ENCODE peak calls at places on chromosomes 2 and 18, in five cellular contexts. P is ovary, J is thyroid gland, Z is left ventricle myocardium inferior, N is neural progenitor cell. L is an unnamed sample.

GRCh38 chr2:120758181-120759048 is 22.7 kb downstream of the GLI2 start:
- DNase-seq in P (peak; percentile 87), J (no peak), Z (peak; percentile 73), N (peak; percentile 64), L (peak; percentile 89)

GRCh38 chr18:30486856-30487255 is 555.7 kb downstream of the DSC3 start:
- DNase-seq in P (no peak), J (no peak), Z (no peak), N (no peak), L (no peak)

GRCh38 chr2:69113627-69114026 is 100.6 kb downstream of the ANTXR1 start:
- DNase-seq in P (no peak), J (no peak), Z (no peak), N (no peak), L (no peak)

GRCh38 chr18:8538935-8539334 is 70.3 kb upstream of the RAB12 start:
- DNase-seq in P (no peak), J (no peak), Z (no peak), N (no peak), L (no peak)

GRCh38 chr2:58291726-58292430 is 50.8 kb upstream of the FANCL start:
- DNase-seq in P (no peak), J (no peak), Z (no peak), N (no peak), L (no peak)

GRCh38 chr2:225616848-225617247 is 217.3 kb downstream of the NYAP2 start:
- DNase-seq in P (no peak), J (no peak), Z (no peak), N (no peak), L (no peak)

GRCh38 chr18:26865557-26865956 is at the start of gene AQP4:
- DNase-seq in P (no peak), J (peak; percentile 86), Z (peak; percentile 45), N (peak; percentile 44), L (no peak)

GRCh38 chr2:18552351-18553077 is 7.9 kb downstream of the RDH14 start:
- DNase-seq in P (no peak), J (no peak), Z (no peak), N (no peak), L (no peak)

GRCh38 chr2:119647440-119648169 is 31.4 kb upstream of the TMEM177 start:
- DNase-seq in P (no peak), J (no peak), Z (no peak), N (no peak), L (no peak)

GRCh38 chr2:17104454-17104853 is 413.8 kb downstream of the RAD51AP2 start:
- DNase-seq in P (no peak), J (no peak), Z (no peak), N (no peak), L (no peak)

GRCh38 chr18:48937869-48938750 is 12.7 kb downstream of the SMAD7 start:
- DNase-seq in P (no peak), J (no peak), Z (no peak), N (no peak), L (no peak)

GRCh38 chr2:143611336-143611735 is 482.1 kb downstream of the ARHGAP15 start:
- DNase-seq in P (no peak), J (no peak), Z (no peak), N (no peak), L (no peak)
- TF ChIP-seq CTCF in P (no peak), J (no peak), Z (no peak), N (no peak), L (no peak)

DNA sequence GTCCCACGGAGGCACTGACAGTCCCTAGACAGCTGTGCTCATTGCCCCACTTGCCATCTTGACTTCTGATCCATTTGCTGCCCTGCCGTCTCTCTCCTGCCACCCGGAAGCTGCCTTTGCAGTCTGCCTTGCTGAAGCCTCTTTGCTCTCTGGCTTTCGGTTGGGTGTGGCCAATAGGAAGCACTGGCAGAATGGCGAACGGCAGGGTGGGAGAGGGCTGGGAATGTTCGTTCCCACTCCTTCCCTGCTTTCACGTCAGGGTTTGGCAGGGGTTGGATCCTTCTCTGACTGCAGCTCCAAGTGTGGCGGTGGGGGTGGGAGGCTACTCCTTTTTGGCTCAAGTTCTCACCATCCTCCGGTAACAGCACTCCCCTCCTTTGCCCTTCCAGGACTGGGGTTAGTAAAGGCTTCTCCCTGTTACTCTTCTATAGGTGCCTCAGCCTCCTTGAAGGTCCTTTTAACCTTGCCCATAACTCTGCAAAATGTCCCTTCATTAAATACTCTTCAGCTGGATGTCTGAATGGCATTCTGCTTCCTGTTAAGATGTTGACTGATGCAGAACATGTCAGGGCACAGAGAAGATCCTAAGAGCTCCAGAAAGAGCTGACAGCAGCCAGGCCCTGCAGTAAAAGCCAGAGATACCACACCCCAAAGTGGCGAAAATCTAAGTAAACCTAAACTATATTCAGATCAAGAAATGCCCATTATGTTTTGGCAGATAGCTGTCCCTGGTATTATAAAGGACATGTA is 299.6 kb downstream of the CDCA7 start:
- DNase-seq in P (no peak), J (no peak), Z (no peak), N (no peak), L (no peak)
- H3K4me1 ChIP-seq in P (no peaks in the 10 kb centered on the region), J (no peaks in the 10 kb centered on the region), Z (no peaks in the 10 kb centered on the region), N (peaks cover 31% of the 10 kb centered on the region), L (no peaks in the 10 kb centered on the region)

GRCh38 chr2:181656450-181657261 is at the start of gene CERKL:
- DNase-seq in P (no peak), J (peak; percentile 42), Z (peak; percentile 27), N (peak; percentile 82), L (no peak)
- TF ChIP-seq CTCF in P (no peak), J (no peak), Z (no peak), N (peak; percentile 34), L (no peak)

GRCh38 chr2:117771969-117772630 is 42.4 kb upstream of the DDX18 start:
- DNase-seq in P (no peak), J (no peak), Z (no peak), N (peak; percentile 45), L (no peak)

GRCh38 chr2:117774716-117775115 is 39.8 kb upstream of the DDX18 start:
- DNase-seq in P (no peak), J (no peak), Z (no peak), N (no peak), L (no peak)

GRCh38 chr2:117775820-117776219 is 38.7 kb upstream of the DDX18 start:
- DNase-seq in P (no peak), J (no peak), Z (no peak), N (no peak), L (no peak)

DNA sequence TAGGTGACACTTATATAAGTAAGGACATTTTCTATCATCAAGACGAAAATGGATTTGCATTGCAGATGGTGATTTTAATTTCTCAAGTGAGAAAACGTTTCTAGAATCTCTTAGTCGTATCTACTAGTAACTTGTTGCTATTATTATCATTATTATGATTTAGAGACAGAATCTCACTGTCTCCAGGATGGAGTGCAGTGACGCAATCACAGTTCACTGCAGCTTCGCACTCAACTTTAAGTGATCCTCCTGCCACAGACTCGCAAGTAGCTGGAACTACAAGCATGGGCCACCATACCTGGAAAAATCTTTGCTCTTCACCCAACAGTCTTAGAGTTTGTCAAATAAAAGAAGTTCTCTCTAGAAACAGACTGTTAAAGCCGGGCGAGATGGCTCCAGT is 37.6 kb upstream of the DDX18 start:
- DNase-seq in P (no peak), J (no peak), Z (no peak), N (no peak), L (no peak)
- H3K4me1 ChIP-seq in P (no peaks in the 10 kb centered on the region), J (no peaks in the 10 kb centered on the region), Z (no peaks in the 10 kb centered on the region), N (no peaks in the 10 kb centered on the region), L (no peaks in the 10 kb centered on the region)

DNA sequence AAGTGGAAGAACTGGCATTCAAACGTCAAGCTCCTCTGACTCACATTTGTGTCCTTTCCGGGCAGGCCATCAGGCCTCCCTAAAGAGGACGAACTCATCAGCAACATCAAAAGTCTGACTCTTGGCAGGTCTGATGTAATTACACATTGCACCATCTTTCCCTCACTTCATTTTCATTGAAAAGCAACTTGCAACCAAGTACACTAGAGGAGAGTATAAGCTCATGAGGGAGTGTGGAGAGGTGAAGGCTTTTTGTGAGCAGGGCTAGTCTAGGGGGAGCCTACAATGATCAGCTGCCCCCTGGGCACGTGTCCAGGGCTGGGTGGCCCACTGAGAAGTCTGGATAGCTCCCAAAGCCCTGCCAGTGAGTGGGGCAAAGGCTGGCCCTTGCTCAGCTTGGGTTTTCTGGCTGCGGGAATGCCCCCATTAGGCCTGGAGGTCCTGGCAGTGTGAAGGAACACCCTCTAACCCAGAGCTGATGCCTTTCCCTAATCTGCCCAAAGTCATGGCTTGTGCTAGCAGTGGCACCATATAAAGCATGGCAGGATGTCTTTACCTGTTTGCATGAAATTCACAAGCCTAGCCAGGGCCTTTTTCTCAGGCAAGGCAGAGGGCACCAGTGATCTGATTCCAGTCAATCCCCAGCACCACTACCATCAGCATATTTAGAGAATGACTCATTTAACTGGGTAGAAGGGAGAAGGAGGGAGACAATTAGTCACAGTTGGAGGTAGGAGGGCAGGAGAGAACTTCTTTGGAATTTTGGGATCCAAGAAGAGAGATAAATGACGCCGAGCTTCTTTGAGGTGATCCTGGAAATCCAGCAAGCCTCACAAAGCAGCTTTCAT is 8.5 kb upstream of the DAW1 start:
- DNase-seq in P (no peak), J (no peak), Z (no peak), N (no peak), L (no peak)
- TF ChIP-seq CTCF in P (no peak), J (no peak), Z (no peak), N (no peak), L (no peak)

DNA sequence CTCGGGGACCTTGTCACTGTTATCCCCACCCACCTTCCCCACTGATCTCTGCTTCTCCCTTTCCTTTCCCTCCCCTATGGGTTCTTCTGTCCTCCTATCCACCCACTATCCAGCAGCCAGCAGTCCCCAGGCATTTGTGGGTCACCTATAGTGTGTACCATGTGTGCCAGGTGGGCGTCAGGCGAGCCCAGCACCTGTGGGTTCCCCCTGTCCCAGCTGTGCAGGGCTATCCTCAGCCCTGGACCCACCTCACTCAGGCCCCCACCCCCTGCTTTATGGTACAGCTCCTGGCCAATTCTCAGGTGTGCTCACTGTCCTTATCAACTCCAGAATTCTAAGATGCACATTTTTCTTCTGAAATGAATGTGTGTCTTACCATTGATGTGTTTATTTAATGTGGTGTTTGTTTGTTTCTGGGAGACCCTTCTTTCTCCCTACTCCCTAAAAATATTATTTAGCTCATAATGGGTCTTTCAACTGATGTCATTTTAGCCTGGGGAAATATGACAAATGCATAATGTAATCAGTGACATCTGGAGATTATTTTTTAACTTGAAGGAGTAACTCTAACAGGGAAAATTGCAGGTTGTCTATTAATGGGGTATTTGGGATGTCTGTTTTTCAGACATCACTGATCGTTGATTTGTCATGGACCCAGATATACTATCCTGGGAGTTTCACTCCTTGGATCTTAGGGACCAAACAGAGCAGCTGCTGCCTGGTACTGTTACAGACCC is 230.5 kb downstream of the LOXHD1 start:
- DNase-seq in P (no peak), J (no peak), Z (no peak), N (no peak), L (no peak)
- H3K4me1 ChIP-seq in P (no peaks in the 10 kb centered on the region), J (no peaks in the 10 kb centered on the region), Z (peaks cover 11% of the 10 kb centered on the region), N (peaks cover 36% of the 10 kb centered on the region), L (no peaks in the 10 kb centered on the region)

GRCh38 chr2:127560201-127560928 is 24.9 kb downstream of the MYO7B start:
- DNase-seq in P (no peak), J (no peak), Z (no peak), N (peak; percentile 21), L (no peak)
- TF ChIP-seq CTCF in P (no peak), J (no peak), Z (no peak), N (no peak), L (no peak)

DNA sequence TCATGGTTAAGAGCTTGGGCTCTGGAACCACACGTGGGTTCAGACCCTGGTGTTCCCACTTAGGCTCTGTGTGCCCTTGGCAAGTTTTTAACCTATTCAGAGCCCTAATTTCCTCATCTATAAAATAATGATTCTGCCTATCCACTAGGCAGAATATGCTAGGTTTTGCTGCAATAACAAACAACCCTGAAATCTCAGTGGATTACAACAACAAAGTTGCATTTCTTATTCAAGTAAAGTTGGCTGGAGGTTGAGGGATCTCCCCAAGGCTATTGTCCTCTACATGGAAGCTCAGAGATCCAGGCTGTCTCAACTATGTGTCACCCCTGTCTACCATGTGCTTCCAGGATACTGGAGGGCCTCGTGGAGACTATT is 275.4 kb upstream of the SIX2 start:
- DNase-seq in P (no peak), J (no peak), Z (no peak), N (no peak), L (no peak)
- H3K4me1 ChIP-seq in P (no peaks in the 10 kb centered on the region), J (peaks cover 9% of the 10 kb centered on the region), Z (no peaks in the 10 kb centered on the region), N (no peaks in the 10 kb centered on the region), L (no peaks in the 10 kb centered on the region)